ENCODE peak calls at places on chromosomes 11 and 22, in ten cellular contexts. N is AG10803; A is thoracic aorta; C is neural crest cell; T is CD8-positive, alpha-beta T cell; E is OCI-LY7; W is heart right ventricle; D is lower leg skin; F is stomach; Q is HL-60. L is an unnamed sample.

GRCh38 chr11:57597971-57598830 is 716 bp downstream of the SERPING1 start:
- DNase-seq in N (peak), A (peak), C (peak), T (no peak), E (no peak), W (peak), D (peak), F (peak), Q (no peak), L (no peak)

GRCh38 chr22:32286290-32286840 is 31.2 kb upstream of the SLC5A4 start:
- DNase-seq in N (no peak), A (no peak), C (no peak), T (no peak), E (no peak), W (no peak), D (no peak), F (no peak), Q (no peak), L (no peak)

GRCh38 chr11:130612291-130612802 is 163.9 kb downstream of the ADAMTS15 start:
- DNase-seq in N (peak), A (no peak), C (no peak), T (no peak), E (no peak), W (no peak), D (no peak), F (no peak), Q (no peak), L (no peak)

GRCh38 chr22:21858025-21858764 is 9.2 kb downstream of the MAPK1 start:
- DNase-seq in N (no peak), A (no peak), C (no peak), T (no peak), E (no peak), W (no peak), D (no peak), F (no peak), Q (peak), L (no peak)

GRCh38 chr22:31347251-31348008 is 1.3 kb upstream of the PATZ1 start:
- DNase-seq in N (peak), A (no peak), C (peak), T (peak), E (peak), W (peak), D (peak), F (peak), Q (peak), L (peak)

GRCh38 chr22:38570841-38571364 is 920 bp upstream of the DMC1 start:
- DNase-seq in N (peak), A (no peak), C (peak), T (peak), E (peak), W (peak), D (peak), F (peak), Q (peak), L (peak)

GRCh38 chr11:35714882-35715612 is 52.5 kb downstream of the TRIM44 start:
- DNase-seq in N (peak), A (no peak), C (no peak), T (no peak), E (no peak), W (no peak), D (no peak), F (no peak), Q (no peak), L (peak)

GRCh38 chr11:113663567-113663966 is 42.5 kb downstream of the TMPRSS5 start:
- DNase-seq in N (peak), A (no peak), C (no peak), T (no peak), E (no peak), W (no peak), D (no peak), F (no peak), Q (no peak), L (no peak)

GRCh38 chr11:100823360-100823759 is 136.3 kb downstream of the ARHGAP42 start:
- DNase-seq in N (peak), A (no peak), C (no peak), T (no peak), E (no peak), W (no peak), D (no peak), F (no peak), Q (no peak), L (no peak)

GRCh38 chr22:20080776-20081654 is 974 bp downstream of the DGCR8 start:
- DNase-seq in N (peak), A (no peak), C (peak), T (no peak), E (peak), W (no peak), D (no peak), F (no peak), Q (peak), L (peak)

GRCh38 chr11:129189646-129190045 is 2.5 kb downstream of the ARHGAP32 start:
- DNase-seq in N (no peak), A (no peak), C (no peak), T (no peak), E (no peak), W (no peak), D (no peak), F (no peak), Q (no peak), L (no peak)

GRCh38 chr11:45366839-45367238 is 80.7 kb upstream of the SYT13 start:
- DNase-seq in N (no peak), A (no peak), C (no peak), T (no peak), E (no peak), W (no peak), D (no peak), F (no peak), Q (no peak), L (no peak)

GRCh38 chr22:28935140-28935539 is 51.8 kb downstream of the ZNRF3 start:
- DNase-seq in N (no peak), A (no peak), C (no peak), T (no peak), E (no peak), W (no peak), D (no peak), F (no peak), Q (no peak), L (no peak)

GRCh38 chr22:28937206-28938025 is 54.0 kb downstream of the ZNRF3 start:
- DNase-seq in N (no peak), A (no peak), C (no peak), T (no peak), E (no peak), W (no peak), D (no peak), F (no peak), Q (no peak), L (no peak)

GRCh38 chr22:28936200-28936599 is 52.8 kb downstream of the ZNRF3 start:
- DNase-seq in N (no peak), A (no peak), C (no peak), T (no peak), E (no peak), W (no peak), D (no peak), F (no peak), Q (no peak), L (no peak)

GRCh38 chr22:28934026-28934425 is 50.7 kb downstream of the ZNRF3 start:
- DNase-seq in N (no peak), A (no peak), C (no peak), T (no peak), E (no peak), W (no peak), D (no peak), F (no peak), Q (no peak), L (no peak)

GRCh38 chr22:28935713-28936112 is 52.3 kb downstream of the ZNRF3 start:
- DNase-seq in N (no peak), A (no peak), C (no peak), T (no peak), E (no peak), W (no peak), D (no peak), F (no peak), Q (no peak), L (no peak)
- TF ChIP-seq CTCF in N (no peak), A (peak), C (peak), T (peak), E (peak), W (no peak), D (no peak), F (no peak), Q (peak), L (no peak)

GRCh38 chr11:132992838-132993680 is 539.2 kb downstream of the OPCML start:
- DNase-seq in N (peak), A (no peak), C (no peak), T (no peak), E (no peak), W (no peak), D (no peak), F (no peak), Q (no peak), L (no peak)
- TF ChIP-seq CTCF in N (peak), A (no peak), C (no peak), T (no peak), E (no peak), W (no peak), D (no peak), F (no peak), Q (no peak), L (no peak)

GRCh38 chr11:117761993-117762392 is 35.0 kb downstream of the DSCAML1 start:
- DNase-seq in N (no peak), A (no peak), C (no peak), T (no peak), E (no peak), W (no peak), D (no peak), F (no peak), Q (no peak), L (no peak)

GRCh38 chr11:117767071-117767470 is 29.9 kb downstream of the DSCAML1 start:
- DNase-seq in N (no peak), A (no peak), C (no peak), T (no peak), E (no peak), W (no peak), D (no peak), F (no peak), Q (no peak), L (no peak)

GRCh38 chr11:117768506-117768905 is 28.5 kb downstream of the DSCAML1 start:
- DNase-seq in N (no peak), A (no peak), C (no peak), T (no peak), E (no peak), W (no peak), D (no peak), F (no peak), Q (no peak), L (no peak)

GRCh38 chr11:117769530-117769929 is 27.5 kb downstream of the DSCAML1 start:
- DNase-seq in N (no peak), A (no peak), C (no peak), T (no peak), E (no peak), W (no peak), D (no peak), F (no peak), Q (no peak), L (no peak)

GRCh38 chr11:117766576-117766975 is 30.4 kb downstream of the DSCAML1 start:
- DNase-seq in N (no peak), A (no peak), C (no peak), T (no peak), E (no peak), W (no peak), D (no peak), F (no peak), Q (no peak), L (no peak)
- TF ChIP-seq CTCF in N (no peak), A (no peak), C (no peak), T (no peak), E (no peak), W (no peak), D (no peak), F (no peak), Q (no peak), L (no peak)

GRCh38 chr22:45335021-45335818 is 25.5 kb downstream of the FAM118A start:
- DNase-seq in N (peak), A (no peak), C (no peak), T (no peak), E (no peak), W (peak), D (no peak), F (no peak), Q (no peak), L (no peak)
- TF ChIP-seq CTCF in N (peak), A (no peak), C (peak), T (no peak), E (no peak), W (peak), D (no peak), F (no peak), Q (no peak), L (no peak)

DNA sequence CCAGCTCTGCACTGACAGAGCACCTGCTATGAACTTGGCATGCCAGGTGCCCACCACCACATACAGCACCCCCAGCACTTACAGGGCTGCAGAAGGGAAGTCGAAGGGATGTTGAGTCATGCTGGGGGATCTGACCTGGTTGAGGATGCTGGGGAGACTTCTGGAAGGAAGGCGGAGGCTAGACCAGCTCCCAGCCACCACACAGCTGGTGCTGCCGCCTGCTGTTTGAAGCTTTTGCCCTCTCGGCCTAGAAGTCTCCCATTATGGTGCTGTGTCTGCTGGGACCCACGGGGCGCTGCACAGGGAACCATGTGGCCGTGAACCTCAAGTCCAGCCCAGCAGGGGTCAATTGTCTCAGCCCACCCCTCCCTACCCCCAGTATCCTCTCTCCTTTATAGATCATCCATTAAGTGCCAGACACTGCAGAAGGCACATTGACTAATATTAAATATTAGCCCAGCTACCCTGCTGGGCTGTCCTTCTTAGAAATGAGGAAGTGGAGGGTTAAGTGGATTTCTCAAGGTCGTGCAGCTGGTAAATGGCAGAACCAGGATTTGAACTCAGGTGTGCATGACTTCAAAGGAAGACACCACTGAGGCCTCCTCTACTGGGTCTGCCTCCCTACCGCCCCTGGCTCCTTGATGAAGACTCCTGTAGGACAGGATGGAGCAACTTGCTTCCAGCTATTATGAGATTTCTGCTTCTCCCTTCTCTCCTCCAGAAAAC is 49.7 kb downstream of the CYTH4 start:
- DNase-seq in N (no peak), A (no peak), C (no peak), T (no peak), E (peak), W (no peak), D (no peak), F (no peak), Q (peak), L (no peak)
- TF ChIP-seq CTCF in N (no peak), A (no peak), C (no peak), T (no peak), E (peak), W (no peak), D (no peak), F (no peak), Q (peak), L (no peak)

L was measured in GM13977.